ENCODE peak calls at places on chromosomes 12 and 14, in five cellular contexts. A is Ammon's horn, H is endothelial cell, S is Caki2, U is hypothalamus. Y is an unnamed sample.

GRCh38 chr14:105888784-105889665 is 362.6 kb downstream of the TMEM121 start:
- DNase-seq in U (no peak), S (no peak), H (no peak), A (no peak), Y (no peak)

GRCh38 chr12:107509421-107509820 is 176.2 kb upstream of the PWP1 start:
- DNase-seq in S (no peak), U (no peak), A (no peak), H (no peak), Y (no peak)

GRCh38 chr12:114440450-114441383 is 34.8 kb upstream of the TBX5 start:
- DNase-seq in S (no peak), H (peak; percentile 43), A (no peak), U (no peak), Y (no peak)

GRCh38 chr12:54984602-54985376 is at the start of gene TESPA1:
- DNase-seq in A (peak; percentile 65), S (no peak), U (no peak), H (no peak), Y (no peak)

GRCh38 chr14:84707830-84708229 is 822.1 kb upstream of the FLRT2 start:
- DNase-seq in A (no peak), S (no peak), H (no peak), U (no peak), Y (no peak)

GRCh38 chr12:51395283-51396230 is 4.4 kb upstream of the GALNT6 start:
- DNase-seq in U (no peak), S (no peak), A (no peak), H (no peak), Y (peak; percentile 37)

GRCh38 chr12:7162691-7163114 is 26.8 kb upstream of the PEX5 start:
- DNase-seq in A (peak; percentile 55), U (no peak), H (peak; percentile 25), S (no peak), Y (peak; percentile 79)

GRCh38 chr14:34302654-34303053 is 159.4 kb downstream of the SPTSSA start:
- DNase-seq in U (no peak), A (peak; percentile 27), H (no peak), S (no peak), Y (no peak)

GRCh38 chr12:91178139-91178561 is 4.5 kb downstream of the DCN start:
- DNase-seq in A (peak; percentile 25), H (no peak), U (no peak), S (peak; percentile 40), Y (no peak)

GRCh38 chr14:87156878-87157277 is 836.1 kb downstream of the GALC start:
- DNase-seq in U (no peak), H (no peak), A (no peak), S (no peak), Y (no peak)

GRCh38 chr12:104713444-104713843 is 244.6 kb downstream of the SLC41A2 start:
- DNase-seq in S (no peak), A (no peak), U (no peak), H (no peak), Y (no peak)

GRCh38 chr12:75684678-75685620 is 173.5 kb upstream of the KRR1 start:
- DNase-seq in A (no peak), S (no peak), U (no peak), H (no peak), Y (no peak)

GRCh38 chr12:5480953-5481300 is 49.0 kb downstream of the NTF3 start:
- DNase-seq in S (no peak), H (no peak), U (no peak), A (no peak), Y (no peak)